ENCODE peak calls at places on chromosome 21, in six cellular contexts. R, N, Z, Q, H and T are unnamed samples.

GRCh38 chr21:16570856-16571255 is 841.1 kb downstream of the USP25 start:
- DNase-seq in R (no peak), Z (no peak), N (no peak), H (no peak), Q (no peak), T (no peak)

GRCh38 chr21:15722591-15723324 is 7.0 kb upstream of the USP25 start:
- DNase-seq in N (no peak), H (no peak), Q (peak), Z (no peak), R (no peak), T (no peak)

GRCh38 chr21:26881504-26882228 is 36.5 kb upstream of the ADAMTS1 start:
- DNase-seq in Z (no peak), Q (no peak), N (no peak), R (no peak), H (peak), T (no peak)

GRCh38 chr21:14358775-14359174 is 24.2 kb downstream of the HSPA13 start:
- DNase-seq in Q (no peak), R (no peak), N (no peak), Z (no peak), H (no peak), T (no peak)

GRCh38 chr21:40120944-40121575 is 253.8 kb downstream of the PCP4 start:
- DNase-seq in Z (no peak), H (peak), N (no peak), R (no peak), Q (no peak), T (no peak)

GRCh38 chr21:18725653-18726052 is 322.1 kb upstream of the TMPRSS15 start:
- DNase-seq in Q (no peak), H (no peak), R (no peak), Z (no peak), N (no peak), T (no peak)

GRCh38 chr21:16942703-16943102 is 570.1 kb upstream of the CXADR start:
- DNase-seq in Z (no peak), Q (no peak), N (no peak), H (no peak), R (no peak), T (no peak)

GRCh38 chr21:16198546-16198945 is 468.8 kb downstream of the USP25 start:
- DNase-seq in Q (no peak), H (no peak), R (no peak), N (no peak), Z (no peak), T (no peak)

GRCh38 chr21:40754466-40754865 is 92.5 kb downstream of the DSCAM start:
- DNase-seq in N (no peak), Q (no peak), Z (no peak), H (no peak), R (no peak), T (no peak)

GRCh38 chr21:45356251-45356650 is 48.7 kb upstream of the COL18A1 start:
- DNase-seq in Q (no peak), H (no peak), R (no peak), Z (no peak), N (no peak), T (no peak)
- TF ChIP-seq CTCF in Q (no peak), H (no peak), R (no peak), Z (no peak), N (no peak), T (peak)

DNA sequence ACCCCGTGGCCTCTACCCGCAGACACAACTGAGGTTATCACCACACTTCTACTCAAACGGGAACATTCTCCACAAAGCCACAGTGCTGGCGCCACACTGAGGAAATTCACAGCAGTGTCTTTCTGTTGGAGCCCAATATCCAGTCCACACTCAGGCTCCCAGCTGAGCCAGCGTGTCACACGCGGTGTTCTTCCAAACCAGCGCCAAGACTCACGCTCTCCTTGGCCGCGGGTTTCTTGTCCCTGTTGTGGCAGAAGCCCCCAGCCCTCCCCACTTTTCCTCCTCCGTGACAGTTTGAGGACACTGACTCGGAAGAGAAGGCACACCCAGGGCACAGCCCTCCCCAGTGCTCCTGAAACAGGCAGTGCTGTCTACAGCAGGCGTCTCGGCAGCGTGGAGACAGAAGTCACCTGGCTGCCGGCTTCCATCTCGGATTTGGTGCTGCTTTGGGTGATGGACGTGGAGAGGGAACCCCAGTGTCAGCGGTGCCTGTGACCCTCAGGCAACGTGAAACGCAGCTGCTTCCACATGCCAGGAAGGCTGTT is 35.4 kb upstream of the AGPAT3 start:
- DNase-seq in R (no peak), N (no peak), H (no peak), Q (no peak), Z (no peak), T (no peak)
- TF ChIP-seq CTCF in R (no peak), N (no peak), H (no peak), Q (no peak), Z (no peak), T (peak)

GRCh38 chr21:31364265-31364945 is 20.3 kb upstream of the TIAM1 start:
- DNase-seq in N (no peak), H (no peak), Q (no peak), Z (no peak), R (no peak), T (no peak)

GRCh38 chr21:31363720-31364119 is 19.7 kb upstream of the TIAM1 start:
- DNase-seq in N (no peak), Z (no peak), Q (no peak), H (no peak), R (no peak), T (no peak)

GRCh38 chr21:31354604-31355443 is 10.8 kb upstream of the TIAM1 start:
- DNase-seq in R (no peak), N (no peak), Z (no peak), H (no peak), Q (peak), T (peak)

GRCh38 chr21:31358148-31358547 is 14.1 kb upstream of the TIAM1 start:
- DNase-seq in R (no peak), Q (no peak), Z (no peak), H (no peak), N (no peak), T (no peak)

DNA sequence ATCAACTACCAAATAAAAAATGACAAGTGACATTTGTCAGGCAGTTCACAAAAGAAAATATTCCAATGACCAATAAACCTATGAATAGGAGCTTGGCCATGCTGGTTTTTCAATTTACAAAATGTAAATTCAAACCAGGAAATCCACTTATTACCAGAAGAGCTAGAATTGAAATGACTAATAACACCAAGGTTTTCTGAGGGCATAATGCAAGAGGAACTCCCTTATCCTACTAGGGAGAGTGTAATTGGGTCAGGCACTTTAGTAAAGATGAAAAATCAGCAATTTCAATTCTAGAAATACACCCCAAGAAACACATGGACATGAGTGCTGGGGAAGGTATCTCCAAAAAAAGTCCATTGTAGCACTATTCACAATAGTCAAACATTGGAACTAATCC is 16.7 kb upstream of the TIAM1 start:
- DNase-seq in H (no peak), Q (no peak), N (no peak), Z (no peak), R (no peak), T (no peak)
- TF ChIP-seq CTCF in H (no peak), Q (no peak), N (no peak), Z (no peak), R (no peak), T (no peak)

DNA sequence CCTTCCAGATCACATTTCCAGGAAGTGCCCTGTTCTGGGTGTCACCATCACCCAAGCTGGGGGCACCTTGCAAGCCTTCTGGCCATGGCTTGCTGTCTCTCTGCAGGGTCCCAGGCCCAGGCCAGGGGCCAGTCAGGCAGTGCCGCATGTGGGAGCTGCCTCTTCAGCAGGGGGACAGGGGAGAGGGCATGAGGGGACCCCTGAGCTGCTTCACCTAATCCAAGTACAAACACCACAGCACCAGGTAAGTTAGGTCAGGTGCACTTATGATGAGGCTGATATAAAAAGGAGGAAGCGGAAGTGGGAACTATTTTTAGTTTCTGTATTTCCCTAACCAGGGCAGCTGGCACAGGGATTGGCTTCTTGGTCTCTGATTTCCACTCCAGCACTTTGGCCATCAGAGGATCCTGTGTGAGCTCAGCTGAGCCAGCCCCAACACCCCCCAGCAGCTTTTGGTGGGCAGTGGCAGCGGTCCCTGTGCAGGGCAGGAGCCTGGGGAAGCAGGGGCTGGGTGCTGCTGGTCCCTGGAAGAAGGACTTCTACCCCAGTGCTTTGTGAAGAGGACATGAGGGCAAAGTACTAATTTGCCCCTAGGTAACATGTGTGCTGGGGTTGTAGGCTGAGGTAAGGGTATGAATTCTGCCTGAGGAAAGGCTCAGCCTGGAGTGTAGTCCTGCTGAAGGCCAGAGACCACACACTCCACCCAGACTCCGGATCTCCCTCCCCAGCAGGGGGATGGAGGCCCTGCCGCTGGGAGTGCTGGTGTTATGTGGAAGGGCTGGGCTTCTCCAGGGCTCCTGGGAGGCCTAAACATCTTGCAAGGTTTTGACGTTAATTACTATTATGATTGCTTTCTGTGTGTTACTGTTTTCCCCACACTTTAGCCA is 3.3 kb upstream of the PCBP3 start:
- DNase-seq in N (no peak), H (no peak), Q (no peak), R (no peak), Z (no peak), T (no peak)
- TF ChIP-seq CTCF in N (no peak), H (no peak), Q (no peak), R (no peak), Z (no peak), T (no peak)

GRCh38 chr21:35204125-35204524 is 155.0 kb upstream of the RUNX1 start:
- DNase-seq in Z (no peak), H (no peak), N (no peak), R (no peak), Q (no peak), T (no peak)

GRCh38 chr21:35203093-35204021 is 154.3 kb upstream of the RUNX1 start:
- DNase-seq in Q (no peak), R (no peak), H (peak), N (no peak), Z (no peak), T (no peak)

GRCh38 chr21:35206141-35207125 is 157.3 kb upstream of the RUNX1 start:
- DNase-seq in N (no peak), R (no peak), H (no peak), Z (no peak), Q (no peak), T (no peak)

GRCh38 chr21:35207322-35207721 is 158.2 kb upstream of the RUNX1 start:
- DNase-seq in R (no peak), N (no peak), H (no peak), Q (no peak), Z (no peak), T (no peak)

GRCh38 chr21:35204850-35205564 is 155.9 kb upstream of the RUNX1 start:
- DNase-seq in H (peak), R (peak), N (no peak), Z (peak), Q (no peak), T (no peak)
- TF ChIP-seq CTCF in H (peak), R (peak), N (no peak), Z (peak), Q (no peak), T (no peak)

DNA sequence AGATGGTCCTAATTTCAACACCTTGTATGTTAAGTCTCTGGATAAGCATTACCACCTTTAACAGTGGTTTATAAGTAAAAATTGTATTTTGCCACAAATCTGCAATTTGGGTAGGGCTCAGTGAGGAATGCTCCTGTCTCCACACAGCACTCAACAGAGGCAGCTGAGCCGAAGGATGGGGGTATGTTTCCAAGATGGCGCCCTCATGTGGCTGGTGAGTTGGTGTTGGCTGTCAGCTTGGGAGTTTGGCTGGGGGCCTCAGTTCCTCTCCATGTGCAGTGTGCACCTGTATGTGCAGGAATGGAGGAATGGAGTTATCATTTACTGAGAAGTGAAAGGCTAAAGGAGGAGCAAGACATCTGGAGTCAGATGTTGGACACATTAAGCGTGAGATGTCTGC is 136.8 kb downstream of the GABPA start:
- DNase-seq in R (no peak), N (no peak), H (no peak), Q (no peak), Z (no peak), T (no peak)
- TF ChIP-seq CTCF in R (no peak), N (no peak), H (peak), Q (no peak), Z (no peak), T (peak)

DNA sequence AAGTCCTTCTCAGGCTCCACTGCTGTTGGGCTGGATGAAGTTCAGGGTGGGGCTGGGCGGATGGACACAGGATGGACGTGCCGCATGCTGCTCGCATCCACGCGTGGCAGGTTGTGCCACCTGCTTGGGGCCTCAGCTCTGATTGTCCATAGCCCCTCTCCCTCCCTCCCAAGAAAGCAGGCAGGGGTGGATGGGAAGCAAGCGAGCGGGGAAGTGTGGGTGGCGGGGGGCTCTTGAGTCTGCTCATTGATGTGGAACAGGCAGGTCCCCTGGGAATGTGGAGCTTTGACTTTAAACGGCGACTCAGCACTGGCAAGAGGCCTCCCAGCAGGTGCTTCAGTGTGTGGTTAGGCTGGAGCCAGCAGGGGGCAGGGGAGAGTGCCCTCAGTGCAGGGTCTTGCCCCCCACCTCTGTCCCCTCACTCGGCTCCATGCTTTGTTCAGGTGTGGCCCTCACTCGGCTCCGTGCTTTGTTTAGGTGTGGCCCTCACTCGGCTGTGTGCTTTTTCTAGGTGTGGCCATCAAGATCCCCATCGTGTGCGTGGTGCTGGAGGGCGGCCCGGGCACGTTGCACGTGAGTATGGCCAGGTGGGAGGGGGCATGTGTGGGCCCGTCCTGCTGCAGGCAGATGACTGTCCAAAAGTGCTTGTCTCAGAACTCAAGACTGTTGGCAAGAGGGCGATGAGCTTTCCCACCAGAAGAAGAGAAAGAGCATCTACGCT is 23.9 kb downstream of the TRPM2 start:
- DNase-seq in H (no peak), N (no peak), R (no peak), Z (no peak), Q (no peak), T (no peak)
- TF ChIP-seq CTCF in H (no peak), N (no peak), R (no peak), Z (no peak), Q (peak), T (no peak)

GRCh38 chr21:44949161-44950015 is 9.6 kb downstream of the SLX9 start:
- DNase-seq in H (peak), R (no peak), Z (peak), Q (no peak), N (peak), T (peak)
- TF ChIP-seq CTCF in H (peak), R (peak), Z (peak), Q (peak), N (peak), T (peak)

DNA sequence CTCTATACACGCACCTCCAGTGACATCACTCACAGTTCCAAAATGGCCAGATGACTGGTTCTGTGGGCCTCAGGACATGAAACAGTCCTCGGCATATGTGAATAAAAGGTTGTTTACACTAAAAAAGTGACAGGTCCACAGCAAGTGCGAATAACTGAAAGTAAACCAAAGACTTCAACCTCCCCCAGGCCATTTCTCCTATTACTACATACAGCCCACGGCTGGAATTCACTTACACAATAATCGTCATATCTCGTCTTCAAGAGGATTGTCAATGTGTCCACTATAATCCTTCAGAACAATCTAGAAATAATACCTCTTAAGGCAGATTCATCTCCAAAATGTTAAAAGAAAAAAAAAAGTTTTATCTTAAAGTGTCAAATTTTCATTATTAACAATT is 1.9 kb upstream of the PRDM15 start:
- DNase-seq in H (no peak), R (no peak), N (no peak), Q (no peak), Z (no peak), T (no peak)
- TF ChIP-seq CTCF in H (no peak), R (no peak), N (no peak), Q (no peak), Z (no peak), T (no peak)